ENCODE peak calls at places on chromosomes 4 and X, in seven cellular contexts. J, S, L, V, O, A and N are unnamed samples. For H3K4me1, the result is how much of the 10 kb centered on the place peaks cover.

GRCh38 chr4:16721618-16722291 is 176.7 kb downstream of the LDB2 start:
- DNase-seq in J (no peak), S (peak), L (no peak), V (peak), O (no peak), A (no peak), N (peak)

GRCh38 chr4:1410491-1411325 is 4.5 kb upstream of the NKX1-1 start:
- DNase-seq in J (no peak), S (peak), L (peak), V (peak), O (peak), A (peak), N (peak)

GRCh38 chrX:49058794-49059193 is at the start of gene CCDC120:
- DNase-seq in J (no peak), S (no peak), L (peak), V (no peak), O (no peak), A (no peak), N (no peak)

GRCh38 chr4:142379277-142380051 is 466.6 kb downstream of the INPP4B start:
- DNase-seq in J (peak), S (peak), L (peak), V (peak), O (no peak), A (no peak), N (peak)

GRCh38 chr4:182042945-182043344 is 200.3 kb upstream of the TENM3 start:
- DNase-seq in J (no peak), S (no peak), L (peak), V (peak), O (no peak), A (no peak), N (no peak)

GRCh38 chr4:131427000-131427399 is 1722.1 kb upstream of the PCDH10 start:
- DNase-seq in J (no peak), S (peak), L (no peak), V (peak), O (no peak), A (no peak), N (no peak)

GRCh38 chr4:101155859-101156430 is 191.4 kb downstream of the PPP3CA start:
- DNase-seq in J (no peak), S (no peak), L (no peak), V (no peak), O (no peak), A (no peak), N (no peak)

GRCh38 chrX:15930585-15930984 is 76.0 kb upstream of the AP1S2 start:
- DNase-seq in J (peak), S (peak), L (peak), V (peak), O (no peak), A (peak), N (peak)

GRCh38 chrX:7330971-7331746 is 183.2 kb upstream of the PUDP start:
- DNase-seq in J (peak), S (peak), L (no peak), V (peak), O (no peak), A (no peak), N (peak)

GRCh38 chrX:38941675-38942074 is 140.4 kb downstream of the MID1IP1 start:
- DNase-seq in J (peak), S (no peak), L (no peak), V (peak), O (no peak), A (no peak), N (peak)

GRCh38 chrX:66049056-66049455 is 9.2 kb upstream of the VSIG4 start:
- DNase-seq in J (no peak), S (no peak), L (no peak), V (no peak), O (no peak), A (no peak), N (no peak)

GRCh38 chr4:106854970-106855369 is 181.1 kb downstream of the DKK2 start:
- DNase-seq in J (no peak), S (no peak), L (no peak), V (no peak), O (no peak), A (no peak), N (peak)

GRCh38 chrX:150361070-150361776 is 1.9 kb upstream of the MAMLD1 start:
- DNase-seq in J (peak), S (no peak), L (peak), V (peak), O (peak), A (peak), N (peak)

GRCh38 chrX:15299945-15300851 is 15.2 kb downstream of the ASB11 start:
- DNase-seq in J (peak), S (no peak), L (no peak), V (peak), O (peak), A (peak), N (peak)

GRCh38 chr4:4344915-4345527 is 41.9 kb upstream of the NSG1 start:
- DNase-seq in J (no peak), S (no peak), L (no peak), V (no peak), O (no peak), A (no peak), N (no peak)

GRCh38 chr4:159008671-159009070 is 94.2 kb upstream of the RAPGEF2 start:
- DNase-seq in J (no peak), S (no peak), L (no peak), V (no peak), O (no peak), A (no peak), N (no peak)

GRCh38 chr4:184649971-184650855 is 675 bp downstream of the PRIMPOL start:
- DNase-seq in J (peak), S (peak), L (peak), V (peak), O (no peak), A (peak), N (peak)

DNA sequence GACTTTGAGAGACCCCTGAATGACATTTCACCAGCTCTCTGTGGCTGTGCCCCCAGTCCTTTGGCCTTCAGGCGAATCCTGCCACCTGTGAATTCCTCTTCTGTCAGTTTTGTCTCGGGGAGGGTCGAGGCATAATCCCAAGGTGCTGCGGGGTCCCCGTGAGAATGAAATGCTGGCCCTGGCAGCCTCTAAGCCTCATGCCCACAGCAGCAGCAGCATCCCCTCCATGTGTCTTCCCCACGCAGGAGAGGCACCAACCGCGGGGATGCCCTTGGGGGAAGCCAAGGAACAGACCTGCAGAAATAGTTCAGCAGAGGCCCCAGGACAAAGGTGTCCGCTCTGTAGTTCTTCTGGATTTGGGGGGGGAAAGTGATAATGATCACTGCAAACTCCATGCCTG is 104.8 kb downstream of the PHKA2 start:
- DNase-seq in J (no peak), S (no peak), L (no peak), V (no peak), O (no peak), A (no peak), N (no peak)
- H3K4me1 ChIP-seq in J (under half), S (under half), L (under half), V (under half), O (under half), A (under half), N (under half)

DNA sequence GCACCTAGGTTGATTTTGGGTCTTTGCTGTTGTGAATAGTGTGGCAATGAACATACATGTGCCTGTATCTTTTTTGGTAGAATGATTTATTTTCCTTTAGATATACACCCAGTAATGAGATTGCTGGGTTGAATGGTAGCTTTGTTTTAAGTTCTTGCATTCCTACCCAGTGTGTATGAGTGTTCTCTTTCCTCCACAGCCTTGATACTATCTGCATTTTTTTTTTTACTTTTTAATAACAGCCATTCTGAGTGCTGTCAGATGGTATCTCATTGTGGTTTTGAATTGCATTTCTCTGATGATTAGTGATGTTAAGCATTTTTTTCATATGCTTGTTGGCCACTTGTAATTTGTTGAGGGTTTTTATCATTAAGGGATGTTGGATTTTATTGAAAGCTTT is 351.8 kb upstream of the GNPDA2 start:
- DNase-seq in J (no peak), S (no peak), L (peak), V (peak), O (no peak), A (no peak), N (no peak)
- H3K4me2 ChIP-seq in J (no peak), S (no peak), L (no peak), V (no peak), O (no peak), A (no peak), N (no peak)

DNA sequence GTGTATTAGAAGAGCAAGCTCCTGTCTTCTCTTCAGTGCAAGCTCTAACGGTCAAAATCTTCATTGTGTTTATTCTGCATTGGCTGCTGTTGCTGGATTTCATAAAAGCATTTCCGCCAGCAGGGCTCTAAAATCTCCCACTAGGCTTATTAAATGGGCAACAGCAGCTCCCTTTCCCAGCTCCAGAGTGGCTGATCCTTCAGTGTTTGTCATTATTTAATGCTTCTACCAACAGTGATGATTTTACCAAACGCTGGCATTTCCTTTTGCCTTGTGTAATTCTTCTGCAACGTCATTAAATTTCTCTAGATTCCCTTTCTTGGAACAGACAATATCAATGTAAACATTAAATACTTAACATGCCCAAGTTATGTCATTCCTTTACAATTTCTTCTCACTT is 20.1 kb downstream of the SLC7A11 start:
- DNase-seq in J (peak), S (peak), L (no peak), V (peak), O (no peak), A (no peak), N (peak)
- H3K4me1 ChIP-seq in J (half or more), S (under half), L (under half), V (under half), O (under half), A (half or more), N (under half)

DNA sequence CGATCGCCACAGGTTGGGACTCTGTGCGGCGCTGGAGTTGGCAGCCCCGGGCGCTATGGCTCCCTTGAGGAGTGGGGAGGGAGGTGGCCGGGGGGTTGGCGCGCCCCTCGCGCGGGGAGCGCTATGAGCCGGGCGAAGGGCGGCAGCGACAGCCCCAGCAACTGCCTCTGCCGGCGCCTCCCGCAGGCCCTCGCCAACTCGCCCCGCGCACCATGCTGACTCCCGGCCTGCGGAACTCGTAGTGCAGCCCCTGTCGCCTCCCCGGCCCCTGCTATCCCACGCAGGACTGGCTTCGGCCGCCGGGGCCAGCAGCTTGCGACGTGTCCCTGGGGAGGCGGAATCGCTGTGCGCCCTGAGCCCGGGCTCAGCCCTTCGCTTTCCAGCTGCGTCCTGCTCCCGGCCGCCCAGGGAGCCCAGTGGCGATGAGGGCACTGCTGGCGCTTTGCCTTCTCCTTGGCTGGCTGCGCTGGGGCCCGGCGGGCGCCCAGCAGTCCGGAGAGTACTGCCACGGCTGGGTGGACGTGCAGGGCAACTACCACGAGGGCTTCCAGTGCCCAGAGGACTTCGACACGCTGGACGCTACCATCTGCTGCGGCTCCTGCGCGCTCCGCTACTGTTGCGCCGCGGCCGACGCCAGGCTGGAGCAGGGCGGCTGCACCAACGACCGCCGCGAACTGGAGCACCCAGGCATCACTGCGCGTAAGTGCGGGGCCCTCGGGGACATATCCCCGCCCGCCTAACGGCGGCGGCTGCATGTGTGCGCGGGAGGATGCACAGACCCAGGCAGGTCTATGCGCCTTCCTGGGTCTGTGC is 553 bp downstream of the SHISA3 start:
- DNase-seq in J (no peak), S (peak), L (peak), V (peak), O (no peak), A (peak), N (peak)
- H3K4me2 ChIP-seq in J (peak), S (peak), L (peak), V (peak), O (no peak), A (peak), N (peak)

GRCh38 chr4:80266267-80266901 is at the start of gene FGF5:
- DNase-seq in J (no peak), S (peak), L (peak), V (peak), O (peak), A (peak), N (peak)
- H3K4me1 ChIP-seq in J (under half), S (under half), L (under half), V (under half), O (under half), A (under half), N (under half)

DNA sequence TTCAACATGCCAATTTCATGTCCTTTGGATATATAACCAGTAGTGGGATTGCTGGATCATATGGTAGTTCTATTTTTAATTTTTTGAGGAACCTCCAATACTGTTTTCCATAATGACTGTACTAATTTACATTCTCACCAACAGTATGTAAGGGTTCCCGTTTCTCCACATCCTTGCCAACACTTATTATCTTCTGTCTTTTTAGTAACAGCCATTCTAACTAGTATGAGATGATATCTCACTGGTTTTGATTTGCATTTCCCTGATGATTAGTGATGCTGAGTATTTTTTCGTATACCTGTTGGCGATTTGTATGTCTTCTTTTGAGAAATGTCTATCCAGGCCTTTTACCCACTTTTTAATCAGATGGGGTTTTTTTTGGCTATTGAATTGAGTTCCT is 133.5 kb upstream of the MED14 start:
- DNase-seq in J (no peak), S (no peak), L (no peak), V (no peak), O (no peak), A (no peak), N (no peak)
- H3K4me2 ChIP-seq in J (no peak), S (no peak), L (no peak), V (no peak), O (no peak), A (no peak), N (no peak)